ENCODE peak calls at places on chromosomes 7 and 10, in six cellular contexts. S is erythroblast, F is NB4, H is heart left ventricle, W is HCT116, G is lower leg skin. D is an unnamed sample.

GRCh38 chr7:40175725-40176510 is 41.1 kb downstream of the SUGCT start:
- DNase-seq in S (no peak), F (no peak), H (no peak), W (no peak), G (no peak), D (no peak)

GRCh38 chr7:150325110-150325611 is 1.8 kb upstream of the ACTR3C start:
- DNase-seq in S (no peak), F (peak; percentile 47), H (no peak), W (no peak), G (peak; percentile 87), D (no peak)

GRCh38 chr10:3789621-3790020 is 4.6 kb upstream of the KLF6 start:
- DNase-seq in S (no peak), F (no peak), H (no peak), W (no peak), G (no peak), D (no peak)

GRCh38 chr7:30852360-30852709 is 59.3 kb upstream of the AQP1 start:
- DNase-seq in S (no peak), F (no peak), H (no peak), W (no peak), G (no peak), D (no peak)

GRCh38 chr10:5888352-5888751 is 1.3 kb downstream of the ANKRD16 start:
- DNase-seq in S (peak; percentile 51), F (peak; percentile 23), H (no peak), W (no peak), G (peak; percentile 14), D (no peak)

GRCh38 chr7:37921340-37921805 is 933 bp downstream of the EPDR1 start:
- DNase-seq in S (peak; percentile 89), F (peak; percentile 87), H (peak; percentile 43), W (no peak), G (no peak), D (peak; percentile 65)

GRCh38 chr10:69759641-69760040 is 42.1 kb upstream of the COL13A1 start:
- DNase-seq in S (no peak), F (no peak), H (no peak), W (no peak), G (no peak), D (no peak)

GRCh38 chr10:102117391-102118159 is 2.6 kb downstream of the LDB1 start:
- DNase-seq in S (peak; percentile 90), F (peak; percentile 91), H (peak; percentile 91), W (no peak), G (peak; percentile 95), D (peak; percentile 96)

GRCh38 chr10:125788156-125789034 is 12.8 kb upstream of the MMP21 start:
- DNase-seq in S (no peak), F (no peak), H (no peak), W (no peak), G (no peak), D (no peak)

GRCh38 chr7:155872678-155873369 is 60.6 kb upstream of the SHH start:
- DNase-seq in S (no peak), F (no peak), H (no peak), W (no peak), G (peak; percentile 50), D (peak; percentile 11)

GRCh38 chr7:142632291-142633134 is 116.8 kb upstream of the PRSS1 start:
- DNase-seq in S (peak; percentile 78), F (peak; percentile 73), H (peak; percentile 27), W (peak; percentile 63), G (no peak), D (peak; percentile 55)

GRCh38 chr10:73788864-73789658 is 3.7 kb downstream of the ZSWIM8 start:
- DNase-seq in S (no peak), F (no peak), H (no peak), W (no peak), G (no peak), D (no peak)

GRCh38 chr7:21944616-21945373 is 904 bp downstream of the CDCA7L start:
- DNase-seq in S (peak; percentile 75), F (peak; percentile 75), H (peak; percentile 37), W (peak; percentile 51), G (no peak), D (no peak)

GRCh38 chr10:102302611-102303010 is 57.3 kb downstream of the GBF1 start:
- DNase-seq in S (no peak), F (no peak), H (no peak), W (no peak), G (no peak), D (no peak)

GRCh38 chr10:104479906-104480579 is 126.4 kb downstream of the CFAP58 start:
- DNase-seq in S (no peak), F (no peak), H (no peak), W (no peak), G (no peak), D (no peak)

GRCh38 chr7:104133238-104133637 is 74.6 kb downstream of the ORC5 start:
- DNase-seq in S (no peak), F (no peak), H (no peak), W (no peak), G (no peak), D (no peak)

GRCh38 chr7:16604054-16604453 is 41.5 kb downstream of the ANKMY2 start:
- DNase-seq in S (peak; percentile 39), F (peak; percentile 39), H (no peak), W (no peak), G (no peak), D (no peak)

GRCh38 chr7:71482284-71482683 is 350.3 kb downstream of the GALNT17 start:
- DNase-seq in S (no peak), F (no peak), H (no peak), W (no peak), G (no peak), D (no peak)

GRCh38 chr7:101231644-101232043 is 6.0 kb downstream of the CLDN15 start:
- DNase-seq in S (no peak), F (no peak), H (no peak), W (no peak), G (no peak), D (no peak)

DNA sequence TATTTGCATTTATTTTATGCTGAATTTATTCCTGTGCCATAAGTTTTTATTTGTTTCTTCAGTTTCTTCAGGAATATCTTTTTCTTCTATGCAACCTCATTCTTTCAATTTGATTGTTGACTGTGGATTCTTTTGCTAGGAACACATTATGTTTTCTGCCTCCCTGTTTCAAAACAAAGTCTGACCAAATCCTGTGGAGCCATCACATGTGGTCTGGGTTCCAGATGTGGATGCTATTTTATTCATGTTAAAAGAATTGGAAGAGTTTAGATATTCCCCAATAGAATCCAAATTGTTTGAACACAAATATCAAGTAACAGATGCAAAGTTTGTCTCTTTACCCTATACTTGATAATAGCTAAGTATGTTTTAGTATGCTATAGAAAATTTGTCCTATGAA is 56.8 kb upstream of the LRRC17 start:
- DNase-seq in S (no peak), F (no peak), H (no peak), W (no peak), G (no peak), D (no peak)
- TF ChIP-seq POLR2A in S (no peak), F (no peak), H (no peak), W (no peak), G (no peak), D (no peak)

DNA sequence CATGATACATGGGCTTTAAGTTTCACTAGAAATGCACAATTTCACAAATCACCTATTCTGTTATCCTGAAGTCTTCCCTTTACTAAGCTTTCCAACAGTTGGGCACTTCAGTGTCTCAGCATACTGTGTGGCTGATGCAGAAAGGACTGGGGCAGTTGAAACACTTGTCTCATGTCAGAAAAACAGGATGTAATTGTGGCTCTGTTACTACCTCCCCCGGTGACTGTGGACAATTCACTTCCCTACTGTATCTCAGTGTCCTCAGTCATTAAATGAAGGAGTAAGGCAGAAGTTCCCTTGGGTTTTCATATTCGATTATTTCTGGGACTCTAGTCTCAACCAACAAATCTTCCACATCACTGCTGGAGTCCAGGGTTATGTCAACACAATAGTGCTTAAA is 17.9 kb downstream of the ANKRD22 start:
- DNase-seq in S (no peak), F (peak; percentile 88), H (no peak), W (no peak), G (no peak), D (no peak)
- TF ChIP-seq POLR2A in S (no peak), F (no peak), H (no peak), W (no peak), G (no peak), D (no peak)

GRCh38 chr7:141014523-141015395 is at the start of gene MRPS33:
- DNase-seq in S (peak; percentile 96), F (peak; percentile 98), H (peak; percentile 97), W (peak; percentile 91), G (peak; percentile 98), D (peak; percentile 95)
- TF ChIP-seq POLR2A in S (peak; percentile 97), F (peak; percentile 82), H (peak; percentile 64), W (peak; percentile 76), G (no peak), D (peak; percentile 76)

DNA sequence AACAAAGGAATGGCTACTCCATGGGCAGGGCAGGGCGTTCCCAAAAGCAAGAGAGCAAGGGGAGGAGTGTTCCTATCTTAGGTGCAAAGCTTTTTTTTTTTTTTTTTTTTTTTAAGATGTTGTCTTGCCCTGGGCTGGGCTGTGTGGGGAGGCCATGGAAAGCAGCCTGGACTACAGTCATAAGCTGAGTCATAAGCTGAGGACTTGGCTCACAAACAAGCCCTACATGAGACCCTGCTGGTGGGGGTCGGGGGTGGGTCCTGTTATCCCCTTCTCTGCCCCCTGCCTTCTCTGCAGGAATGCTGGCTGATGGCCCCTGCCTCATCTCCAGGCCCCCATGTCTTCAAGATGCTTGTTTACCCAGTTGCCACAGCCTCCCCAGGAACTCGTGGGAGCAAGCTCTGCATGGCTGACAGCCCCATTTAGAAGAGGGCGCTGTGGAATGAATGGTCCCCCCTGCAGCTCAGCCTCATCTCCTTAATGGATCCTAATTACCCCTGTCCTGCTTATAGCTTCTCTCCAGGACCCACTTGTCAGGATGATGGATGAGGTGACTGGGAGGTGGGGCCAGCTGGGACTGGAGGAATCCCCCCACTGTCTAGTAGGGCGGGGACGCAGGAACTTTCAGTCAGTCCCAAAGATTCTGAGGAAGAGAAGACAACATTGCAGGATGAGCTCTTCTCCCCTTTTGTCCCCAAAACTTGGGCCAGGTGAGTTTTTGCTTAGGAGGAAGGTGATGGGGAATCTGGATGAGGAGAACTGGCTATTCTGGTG is 340.8 kb upstream of the PODXL start:
- DNase-seq in S (no peak), F (no peak), H (no peak), W (peak; percentile 12), G (no peak), D (no peak)
- TF ChIP-seq POLR2A in S (no peak), F (no peak), H (no peak), W (no peak), G (no peak), D (no peak)

D was measured in adrenal gland.